ENCODE peak calls at places on chromosome X, in seven cellular contexts. Z is sigmoid colon, E is spleen, H is Peyer's patch, F is uterus, X is A549, P is vagina. U is an unnamed sample.

GRCh38 chrX:79728421-79728820 is 286.1 kb upstream of the TBX22 start:
- DNase-seq in Z (no peak), E (no peak), H (no peak), F (no peak), X (no peak), P (no peak), U (no peak)

GRCh38 chrX:129957241-129958099 is 25.0 kb upstream of the BCORL1 start:
- DNase-seq in Z (peak; percentile 73), E (peak; percentile 95), H (peak; percentile 88), F (peak; percentile 61), X (peak; percentile 73), P (no peak), U (peak; percentile 81)

GRCh38 chrX:13389501-13389900 is 69.6 kb upstream of the ATXN3L start:
- DNase-seq in Z (no peak), E (no peak), H (no peak), F (no peak), X (no peak), P (no peak), U (no peak)

GRCh38 chrX:49838374-49838773 is 9.3 kb downstream of the PAGE4 start:
- DNase-seq in Z (no peak), E (no peak), H (peak; percentile 49), F (peak; percentile 21), X (peak; percentile 34), P (no peak), U (no peak)

GRCh38 chrX:281166-281999 is at the start of gene PLCXD1:
- DNase-seq in Z (peak; percentile 52), E (peak; percentile 76), H (no peak), F (peak; percentile 25), X (peak; percentile 96), P (no peak), U (no peak)

GRCh38 chrX:113548308-113549015 is 707.8 kb upstream of the AMOT start:
- DNase-seq in Z (no peak), E (no peak), H (no peak), F (no peak), X (no peak), P (no peak), U (no peak)

GRCh38 chrX:30283456-30284200 is 25.6 kb downstream of the NR0B1 start:
- DNase-seq in Z (no peak), E (no peak), H (no peak), F (no peak), X (peak; percentile 93), P (no peak), U (no peak)

GRCh38 chrX:39475372-39475771 is 622.4 kb downstream of the BCOR start:
- DNase-seq in Z (no peak), E (no peak), H (no peak), F (no peak), X (no peak), P (no peak), U (no peak)

GRCh38 chrX:87728459-87728858 is 210.9 kb downstream of the KLHL4 start:
- DNase-seq in Z (no peak), E (no peak), H (no peak), F (no peak), X (no peak), P (no peak), U (no peak)

GRCh38 chrX:70289168-70289792 is 447 bp downstream of the PDZD11 start:
- DNase-seq in Z (no peak), E (no peak), H (no peak), F (no peak), X (no peak), P (no peak), U (no peak)

GRCh38 chrX:47239898-47240545 is 7.2 kb downstream of the USP11 start:
- DNase-seq in Z (peak; percentile 48), E (no peak), H (peak; percentile 34), F (no peak), X (no peak), P (no peak), U (peak; percentile 19)

GRCh38 chrX:4547218-4547836 is 833.9 kb upstream of the PRKX start:
- DNase-seq in Z (no peak), E (peak; percentile 79), H (peak; percentile 71), F (no peak), X (peak; percentile 53), P (no peak), U (peak; percentile 37)

GRCh38 chrX:139762400-139763183 is 54.6 kb upstream of the MCF2 start:
- DNase-seq in Z (no peak), E (no peak), H (no peak), F (no peak), X (no peak), P (no peak), U (no peak)

GRCh38 chrX:82141942-82142341 is 940.0 kb downstream of the SH3BGRL start:
- DNase-seq in Z (no peak), E (no peak), H (peak; percentile 53), F (no peak), X (no peak), P (no peak), U (no peak)

GRCh38 chrX:2664497-2664896 is 26.6 kb upstream of the CD99 start:
- DNase-seq in Z (no peak), E (no peak), H (no peak), F (peak; percentile 28), X (no peak), P (no peak), U (no peak)

GRCh38 chrX:110002300-110003166 is at the start of gene TMEM164:
- DNase-seq in Z (peak; percentile 91), E (peak; percentile 96), H (peak; percentile 91), F (peak; percentile 84), X (peak; percentile 80), P (no peak), U (peak; percentile 82)

GRCh38 chrX:1481636-1482529 is 29.2 kb upstream of the ASMTL start:
- DNase-seq in Z (peak; percentile 78), E (peak; percentile 90), H (peak; percentile 90), F (no peak), X (peak; percentile 87), P (peak; percentile 84), U (peak; percentile 80)

GRCh38 chrX:23773601-23774175 is 9.3 kb upstream of the SAT1 start:
- DNase-seq in Z (no peak), E (no peak), H (peak; percentile 73), F (no peak), X (no peak), P (no peak), U (no peak)

GRCh38 chrX:40010550-40011364 is 87.0 kb downstream of the BCOR start:
- DNase-seq in Z (no peak), E (peak; percentile 76), H (no peak), F (no peak), X (no peak), P (no peak), U (no peak)

GRCh38 chrX:11049976-11050375 is 61.2 kb upstream of the HCCS start:
- DNase-seq in Z (no peak), E (no peak), H (no peak), F (no peak), X (no peak), P (no peak), U (no peak)

DNA sequence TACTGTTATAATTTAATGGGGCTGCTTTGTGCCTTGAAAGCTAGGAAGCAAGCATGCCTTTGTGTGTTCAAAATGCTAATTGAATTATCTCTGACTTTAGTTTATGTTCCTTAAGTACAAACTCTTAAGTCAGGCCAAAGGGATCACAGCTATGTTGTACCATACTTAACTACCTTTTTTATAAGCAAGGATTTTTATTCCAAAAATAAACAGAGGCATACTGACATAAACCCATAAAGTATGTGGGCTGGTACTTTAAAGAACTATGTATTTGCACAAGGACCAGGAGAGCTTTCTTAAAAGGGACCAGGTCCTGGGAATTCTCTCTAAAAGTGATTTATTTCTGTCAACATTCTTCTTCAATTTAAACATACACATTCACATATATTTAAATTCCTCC is 57.8 kb upstream of the HCCS start:
- DNase-seq in Z (no peak), E (no peak), H (no peak), F (no peak), X (peak; percentile 1), P (no peak), U (no peak)
- H3K4me3 ChIP-seq in Z (no peak overlapping the region), E (no peak overlapping the region), H (no peak overlapping the region), F (no peak overlapping the region), X (no peak overlapping the region), P (no peak overlapping the region), U (no peak overlapping the region)

GRCh38 chrX:149129767-149130166 is 375.3 kb downstream of the IDS start:
- DNase-seq in Z (no peak), E (no peak), H (no peak), F (no peak), X (no peak), P (no peak), U (no peak)
- TF ChIP-seq POLR2A in Z (no peak), E (no peak), H (no peak), F (no peak), X (no peak), P (no peak), U (no peak)

GRCh38 chrX:136650811-136651210 is 2.9 kb downstream of the CD40LG start:
- DNase-seq in Z (no peak), E (no peak), H (no peak), F (no peak), X (no peak), P (no peak), U (no peak)
- H3K9me3 ChIP-seq in Z (no peaks in the 10 kb centered on the region), E (no peaks in the 10 kb centered on the region), H (no peaks in the 10 kb centered on the region), F (no peaks in the 10 kb centered on the region), X (no peaks in the 10 kb centered on the region), P (no peaks in the 10 kb centered on the region), U (no peaks in the 10 kb centered on the region)

DNA sequence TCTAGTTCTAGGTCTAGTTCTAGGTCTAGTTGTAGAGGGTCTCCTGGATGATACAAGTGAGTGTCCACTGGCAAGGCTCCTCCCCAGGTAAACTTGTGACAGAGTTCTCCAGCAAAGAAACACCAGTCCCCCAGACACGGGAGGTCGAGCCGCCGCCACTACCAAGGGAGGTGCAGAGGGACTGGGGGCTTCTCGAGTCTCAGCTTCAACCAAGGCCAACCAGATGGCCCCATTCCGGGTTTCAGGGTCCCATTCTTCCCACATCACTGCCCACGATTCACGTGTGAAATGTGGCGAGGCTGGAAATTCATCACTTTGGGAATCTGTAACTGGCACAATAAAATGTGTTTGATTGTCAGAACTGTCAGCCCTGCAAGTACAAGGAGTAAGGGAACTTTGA is 37.5 kb downstream of the TKTL1 start:
- DNase-seq in Z (no peak), E (peak; percentile 75), H (no peak), F (no peak), X (no peak), P (no peak), U (no peak)
- H3K4me3 ChIP-seq in Z (no peak overlapping the region), E (no peak overlapping the region), H (no peak overlapping the region), F (no peak overlapping the region), X (no peak overlapping the region), P (no peak overlapping the region), U (no peak overlapping the region)

U was measured in right lobe of liver.